ENCODE peak calls at places on chromosomes 16 and 17, in six cellular contexts. One of them, this sample, is unnamed.

GRCh38 chr16:53282975-53283946 is 151.0 kb upstream of the RBL2 start:
- DNase-seq in stomach: no peak
- DNase-seq in upper lobe of right lung: no peak
- DNase-seq in pancreas: no peak
- DNase-seq in dorsolateral prefrontal cortex: no peak
- DNase-seq in Peyer's patch: no peak
- DNase-seq in this sample: no peak

GRCh38 chr17:50459756-50460155 is 8.9 kb downstream of the CHAD start:
- DNase-seq in stomach: no peak
- DNase-seq in upper lobe of right lung: no peak
- DNase-seq in dorsolateral prefrontal cortex: no peak
- DNase-seq in Peyer's patch: no peak
- DNase-seq in pancreas: no peak
- DNase-seq in this sample: no peak

GRCh38 chr16:24119807-24120206 is 136.3 kb upstream of the CACNG3 start:
- DNase-seq in stomach: no peak
- DNase-seq in Peyer's patch: no peak
- DNase-seq in pancreas: no peak
- DNase-seq in dorsolateral prefrontal cortex: no peak
- DNase-seq in upper lobe of right lung: no peak
- DNase-seq in this sample: no peak

GRCh38 chr16:55444754-55445485 is 34.1 kb upstream of the MMP2 start:
- DNase-seq in pancreas: peak
- DNase-seq in stomach: no peak
- DNase-seq in dorsolateral prefrontal cortex: no peak
- DNase-seq in upper lobe of right lung: peak
- DNase-seq in Peyer's patch: no peak
- DNase-seq in this sample: no peak

GRCh38 chr17:41145261-41145660 is 4.4 kb downstream of the KRTAP4-5 start:
- DNase-seq in stomach: no peak
- DNase-seq in pancreas: no peak
- DNase-seq in Peyer's patch: no peak
- DNase-seq in dorsolateral prefrontal cortex: no peak
- DNase-seq in upper lobe of right lung: no peak
- DNase-seq in this sample: no peak

GRCh38 chr16:57383276-57384247 is 11.3 kb downstream of the CX3CL1 start:
- DNase-seq in pancreas: no peak
- DNase-seq in upper lobe of right lung: no peak
- DNase-seq in stomach: no peak
- DNase-seq in Peyer's patch: peak
- DNase-seq in dorsolateral prefrontal cortex: no peak
- DNase-seq in this sample: no peak

GRCh38 chr16:56244612-56245011 is 53.3 kb downstream of the GNAO1 start:
- DNase-seq in stomach: no peak
- DNase-seq in Peyer's patch: no peak
- DNase-seq in upper lobe of right lung: no peak
- DNase-seq in pancreas: no peak
- DNase-seq in dorsolateral prefrontal cortex: no peak
- DNase-seq in this sample: no peak

GRCh38 chr16:69935278-69935711 is 15.8 kb upstream of the CLEC18A start:
- DNase-seq in Peyer's patch: peak
- DNase-seq in pancreas: no peak
- DNase-seq in stomach: no peak
- DNase-seq in upper lobe of right lung: no peak
- DNase-seq in dorsolateral prefrontal cortex: no peak
- DNase-seq in this sample: no peak

GRCh38 chr16:64858076-64858475 is 263.8 kb downstream of the CDH11 start:
- DNase-seq in upper lobe of right lung: no peak
- DNase-seq in pancreas: no peak
- DNase-seq in Peyer's patch: no peak
- DNase-seq in dorsolateral prefrontal cortex: no peak
- DNase-seq in stomach: no peak
- DNase-seq in this sample: no peak

GRCh38 chr16:86363057-86363490 is 147.3 kb upstream of the FOXF1 start:
- DNase-seq in upper lobe of right lung: no peak
- DNase-seq in stomach: no peak
- DNase-seq in pancreas: no peak
- DNase-seq in Peyer's patch: no peak
- DNase-seq in dorsolateral prefrontal cortex: no peak
- DNase-seq in this sample: peak
- TF ChIP-seq CTCF in upper lobe of right lung: no peak
- TF ChIP-seq CTCF in stomach: no peak
- TF ChIP-seq CTCF in pancreas: no peak
- TF ChIP-seq CTCF in Peyer's patch: no peak
- TF ChIP-seq CTCF in dorsolateral prefrontal cortex: no peak
- TF ChIP-seq CTCF in this sample: no peak

GRCh38 chr17:77526259-77526711 is 385.5 kb downstream of the SEC14L1 start:
- DNase-seq in pancreas: no peak
- DNase-seq in dorsolateral prefrontal cortex: no peak
- DNase-seq in upper lobe of right lung: peak
- DNase-seq in Peyer's patch: no peak
- DNase-seq in stomach: no peak
- DNase-seq in this sample: no peak

GRCh38 chr17:77527836-77528505 is 387.2 kb downstream of the SEC14L1 start:
- DNase-seq in upper lobe of right lung: peak
- DNase-seq in dorsolateral prefrontal cortex: no peak
- DNase-seq in pancreas: no peak
- DNase-seq in Peyer's patch: no peak
- DNase-seq in stomach: peak
- DNase-seq in this sample: no peak

GRCh38 chr17:77527394-77527793 is 386.6 kb downstream of the SEC14L1 start:
- DNase-seq in upper lobe of right lung: peak
- DNase-seq in pancreas: no peak
- DNase-seq in stomach: peak
- DNase-seq in dorsolateral prefrontal cortex: no peak
- DNase-seq in Peyer's patch: no peak
- DNase-seq in this sample: no peak

GRCh38 chr17:77528516-77529327 is 388.0 kb downstream of the SEC14L1 start:
- DNase-seq in Peyer's patch: no peak
- DNase-seq in pancreas: no peak
- DNase-seq in dorsolateral prefrontal cortex: peak
- DNase-seq in upper lobe of right lung: peak
- DNase-seq in stomach: no peak
- DNase-seq in this sample: no peak

GRCh38 chr17:77526728-77527355 is 386.1 kb downstream of the SEC14L1 start:
- DNase-seq in stomach: peak
- DNase-seq in pancreas: no peak
- DNase-seq in upper lobe of right lung: peak
- DNase-seq in dorsolateral prefrontal cortex: no peak
- DNase-seq in Peyer's patch: no peak
- DNase-seq in this sample: no peak
- H3K4me3 ChIP-seq in stomach: no peak
- H3K4me3 ChIP-seq in pancreas: no peak
- H3K4me3 ChIP-seq in upper lobe of right lung: no peak
- H3K4me3 ChIP-seq in dorsolateral prefrontal cortex: peak
- H3K4me3 ChIP-seq in Peyer's patch: no peak
- H3K4me3 ChIP-seq in this sample: no peak

GRCh38 chr16:13419589-13419988 is 500.4 kb upstream of the ERCC4 start:
- DNase-seq in stomach: no peak
- DNase-seq in dorsolateral prefrontal cortex: no peak
- DNase-seq in pancreas: no peak
- DNase-seq in upper lobe of right lung: no peak
- DNase-seq in Peyer's patch: no peak
- DNase-seq in this sample: no peak

GRCh38 chr16:13426279-13426678 is 493.7 kb upstream of the ERCC4 start:
- DNase-seq in Peyer's patch: no peak
- DNase-seq in dorsolateral prefrontal cortex: no peak
- DNase-seq in pancreas: no peak
- DNase-seq in upper lobe of right lung: no peak
- DNase-seq in stomach: no peak
- DNase-seq in this sample: no peak

GRCh38 chr16:13426736-13427135 is 493.2 kb upstream of the ERCC4 start:
- DNase-seq in stomach: no peak
- DNase-seq in pancreas: no peak
- DNase-seq in Peyer's patch: no peak
- DNase-seq in upper lobe of right lung: no peak
- DNase-seq in dorsolateral prefrontal cortex: no peak
- DNase-seq in this sample: no peak

GRCh38 chr16:13425840-13426239 is 494.1 kb upstream of the ERCC4 start:
- DNase-seq in stomach: no peak
- DNase-seq in upper lobe of right lung: no peak
- DNase-seq in Peyer's patch: no peak
- DNase-seq in pancreas: no peak
- DNase-seq in dorsolateral prefrontal cortex: no peak
- DNase-seq in this sample: no peak

DNA sequence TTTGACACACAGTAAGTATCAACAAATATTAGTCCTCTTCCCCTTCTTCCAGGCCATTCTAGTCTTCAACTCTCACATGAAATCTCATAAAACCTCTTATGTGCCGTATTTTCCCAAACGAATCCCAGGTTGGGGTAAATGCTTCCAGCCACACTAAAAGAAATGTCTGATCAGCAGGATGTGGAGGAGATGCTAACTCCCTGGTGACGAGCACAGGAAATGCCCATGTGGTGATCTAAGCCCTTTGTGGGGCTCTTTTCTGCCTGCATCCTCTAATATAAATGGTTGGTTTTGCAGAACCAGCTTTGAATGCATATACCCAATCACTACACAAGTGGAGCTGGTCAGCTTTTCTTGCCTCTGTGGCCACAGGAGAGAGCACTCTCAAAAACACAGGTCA is 498.2 kb upstream of the ERCC4 start:
- DNase-seq in pancreas: no peak
- DNase-seq in Peyer's patch: no peak
- DNase-seq in stomach: no peak
- DNase-seq in dorsolateral prefrontal cortex: no peak
- DNase-seq in upper lobe of right lung: no peak
- DNase-seq in this sample: no peak
- TF ChIP-seq CTCF in pancreas: no peak
- TF ChIP-seq CTCF in Peyer's patch: no peak
- TF ChIP-seq CTCF in stomach: no peak
- TF ChIP-seq CTCF in dorsolateral prefrontal cortex: no peak
- TF ChIP-seq CTCF in upper lobe of right lung: no peak
- TF ChIP-seq CTCF in this sample: no peak

DNA sequence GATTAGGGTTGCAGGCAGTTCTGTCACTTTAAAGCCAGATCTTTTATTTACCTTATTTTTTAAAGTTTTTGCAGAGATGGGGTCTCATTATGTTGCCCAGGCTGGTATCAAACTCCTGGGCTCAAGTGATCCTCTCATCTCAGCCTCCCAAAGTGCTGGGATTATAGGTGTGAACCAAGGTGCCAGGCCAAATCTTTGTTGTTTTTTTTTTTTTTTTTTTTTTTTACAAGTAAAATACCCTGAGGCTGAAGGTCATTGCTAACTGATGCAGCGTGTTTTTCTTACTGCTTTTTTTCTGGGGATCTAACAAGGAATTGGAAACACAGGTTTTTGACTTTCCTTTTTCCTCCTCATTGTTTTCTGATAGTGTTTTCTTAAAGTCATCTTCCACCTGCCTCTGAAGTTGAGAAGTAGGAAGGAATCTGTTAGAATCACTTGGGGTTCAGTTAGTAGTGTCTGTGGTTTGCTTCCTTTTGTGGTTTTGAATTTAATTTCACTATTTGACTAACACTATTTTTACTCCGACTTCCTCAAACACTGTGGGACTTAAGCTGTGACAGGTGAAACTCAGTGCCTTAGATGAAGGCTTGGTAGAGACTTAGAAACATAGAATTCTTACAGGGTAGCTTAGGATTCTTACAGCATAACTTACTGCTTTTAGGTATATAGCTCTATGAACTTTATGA is 22.2 kb downstream of the CLTC start:
- DNase-seq in upper lobe of right lung: no peak
- DNase-seq in pancreas: no peak
- DNase-seq in stomach: no peak
- DNase-seq in Peyer's patch: no peak
- DNase-seq in dorsolateral prefrontal cortex: no peak
- DNase-seq in this sample: no peak
- H3K4me3 ChIP-seq in upper lobe of right lung: no peak
- H3K4me3 ChIP-seq in pancreas: no peak
- H3K4me3 ChIP-seq in stomach: no peak
- H3K4me3 ChIP-seq in Peyer's patch: no peak
- H3K4me3 ChIP-seq in dorsolateral prefrontal cortex: no peak
- H3K4me3 ChIP-seq in this sample: no peak

GRCh38 chr17:81849457-81849856 is 10.9 kb downstream of the P4HB start:
- DNase-seq in Peyer's patch: no peak
- DNase-seq in stomach: no peak
- DNase-seq in upper lobe of right lung: no peak
- DNase-seq in pancreas: no peak
- DNase-seq in dorsolateral prefrontal cortex: no peak
- DNase-seq in this sample: no peak
- TF ChIP-seq CTCF in Peyer's patch: no peak
- TF ChIP-seq CTCF in stomach: no peak
- TF ChIP-seq CTCF in upper lobe of right lung: no peak
- TF ChIP-seq CTCF in pancreas: no peak
- TF ChIP-seq CTCF in dorsolateral prefrontal cortex: no peak
- TF ChIP-seq CTCF in this sample: no peak